ENCODE peak calls at places on chromosomes 12 and 14, in ten cellular contexts. One of them, this sample, is unnamed.

GRCh38 chr12:13463189-13463588 is 266.7 kb downstream of the EMP1 start:
- DNase-seq in NCI-H748 treated with DMSO at 0.1 percent for 48 hours: no peak
- DNase-seq in progenitor cell of endocrine pancreas: no peak
- DNase-seq in DMS 273 treated with DMSO at 0.1 percent for 48 hours: no peak
- DNase-seq in LoVo: no peak
- DNase-seq in endothelial cell: no peak
- DNase-seq in B cell: no peak
- DNase-seq in activated naive CD8-positive, alpha-beta T cell treated with anti-CD3 and anti-CD28 coated beads, Interleukin-2, amount 50 U/mL, for 24 hours: no peak
- DNase-seq in DMS153: no peak
- DNase-seq in naive thymus-derived CD4-positive, alpha-beta T cell: no peak
- DNase-seq in this sample: no peak

GRCh38 chr12:99824900-99825562 is 159.7 kb downstream of the ANKS1B start:
- DNase-seq in NCI-H748 treated with DMSO at 0.1 percent for 48 hours: no peak
- DNase-seq in progenitor cell of endocrine pancreas: no peak
- DNase-seq in DMS 273 treated with DMSO at 0.1 percent for 48 hours: peak; percentile 72
- DNase-seq in LoVo: no peak
- DNase-seq in endothelial cell: no peak
- DNase-seq in B cell: no peak
- DNase-seq in activated naive CD8-positive, alpha-beta T cell treated with anti-CD3 and anti-CD28 coated beads, Interleukin-2, amount 50 U/mL, for 24 hours: no peak
- DNase-seq in DMS153: no peak
- DNase-seq in naive thymus-derived CD4-positive, alpha-beta T cell: no peak
- DNase-seq in this sample: peak; percentile 8

GRCh38 chr12:109771746-109772621 is 58.4 kb downstream of the FAM222A start:
- DNase-seq in NCI-H748 treated with DMSO at 0.1 percent for 48 hours: no peak
- DNase-seq in progenitor cell of endocrine pancreas: no peak
- DNase-seq in DMS 273 treated with DMSO at 0.1 percent for 48 hours: no peak
- DNase-seq in LoVo: no peak
- DNase-seq in endothelial cell: no peak
- DNase-seq in B cell: no peak
- DNase-seq in activated naive CD8-positive, alpha-beta T cell treated with anti-CD3 and anti-CD28 coated beads, Interleukin-2, amount 50 U/mL, for 24 hours: no peak
- DNase-seq in DMS153: no peak
- DNase-seq in naive thymus-derived CD4-positive, alpha-beta T cell: no peak
- DNase-seq in this sample: no peak

GRCh38 chr12:121795029-121795977 is 1.8 kb upstream of the RHOF start:
- DNase-seq in NCI-H748 treated with DMSO at 0.1 percent for 48 hours: peak; percentile 57
- DNase-seq in progenitor cell of endocrine pancreas: peak; percentile 87
- DNase-seq in DMS 273 treated with DMSO at 0.1 percent for 48 hours: no peak
- DNase-seq in LoVo: peak; percentile 80
- DNase-seq in endothelial cell: peak; percentile 87
- DNase-seq in B cell: peak; percentile 85
- DNase-seq in activated naive CD8-positive, alpha-beta T cell treated with anti-CD3 and anti-CD28 coated beads, Interleukin-2, amount 50 U/mL, for 24 hours: peak; percentile 89
- DNase-seq in DMS153: peak; percentile 48
- DNase-seq in naive thymus-derived CD4-positive, alpha-beta T cell: peak; percentile 83
- DNase-seq in this sample: peak; percentile 72

GRCh38 chr14:34554540-34555250 is 15.2 kb upstream of the EAPP start:
- DNase-seq in NCI-H748 treated with DMSO at 0.1 percent for 48 hours: no peak
- DNase-seq in progenitor cell of endocrine pancreas: no peak
- DNase-seq in DMS 273 treated with DMSO at 0.1 percent for 48 hours: no peak
- DNase-seq in LoVo: no peak
- DNase-seq in endothelial cell: no peak
- DNase-seq in B cell: no peak
- DNase-seq in activated naive CD8-positive, alpha-beta T cell treated with anti-CD3 and anti-CD28 coated beads, Interleukin-2, amount 50 U/mL, for 24 hours: no peak
- DNase-seq in DMS153: no peak
- DNase-seq in naive thymus-derived CD4-positive, alpha-beta T cell: no peak
- DNase-seq in this sample: no peak

GRCh38 chr14:95460647-95461478 is 55.6 kb downstream of the SYNE3 start:
- DNase-seq in NCI-H748 treated with DMSO at 0.1 percent for 48 hours: peak; percentile 69
- DNase-seq in progenitor cell of endocrine pancreas: no peak
- DNase-seq in DMS 273 treated with DMSO at 0.1 percent for 48 hours: peak; percentile 40
- DNase-seq in LoVo: peak; percentile 75
- DNase-seq in endothelial cell: peak; percentile 14
- DNase-seq in B cell: no peak
- DNase-seq in activated naive CD8-positive, alpha-beta T cell treated with anti-CD3 and anti-CD28 coated beads, Interleukin-2, amount 50 U/mL, for 24 hours: no peak
- DNase-seq in DMS153: peak; percentile 70
- DNase-seq in naive thymus-derived CD4-positive, alpha-beta T cell: no peak
- DNase-seq in this sample: peak; percentile 60

GRCh38 chr14:103923863-103924262 is 4.4 kb upstream of the TDRD9 start:
- DNase-seq in NCI-H748 treated with DMSO at 0.1 percent for 48 hours: peak; percentile 59
- DNase-seq in progenitor cell of endocrine pancreas: no peak
- DNase-seq in DMS 273 treated with DMSO at 0.1 percent for 48 hours: no peak
- DNase-seq in LoVo: no peak
- DNase-seq in endothelial cell: peak; percentile 81
- DNase-seq in B cell: no peak
- DNase-seq in activated naive CD8-positive, alpha-beta T cell treated with anti-CD3 and anti-CD28 coated beads, Interleukin-2, amount 50 U/mL, for 24 hours: no peak
- DNase-seq in DMS153: no peak
- DNase-seq in naive thymus-derived CD4-positive, alpha-beta T cell: no peak
- DNase-seq in this sample: no peak

GRCh38 chr12:26623136-26623535 is 209.9 kb downstream of the ITPR2 start:
- DNase-seq in NCI-H748 treated with DMSO at 0.1 percent for 48 hours: no peak
- DNase-seq in progenitor cell of endocrine pancreas: no peak
- DNase-seq in DMS 273 treated with DMSO at 0.1 percent for 48 hours: no peak
- DNase-seq in LoVo: no peak
- DNase-seq in endothelial cell: no peak
- DNase-seq in B cell: no peak
- DNase-seq in activated naive CD8-positive, alpha-beta T cell treated with anti-CD3 and anti-CD28 coated beads, Interleukin-2, amount 50 U/mL, for 24 hours: no peak
- DNase-seq in DMS153: no peak
- DNase-seq in naive thymus-derived CD4-positive, alpha-beta T cell: no peak
- DNase-seq in this sample: no peak

GRCh38 chr14:90968025-90968424 is 92.4 kb downstream of the RPS6KA5 start:
- DNase-seq in NCI-H748 treated with DMSO at 0.1 percent for 48 hours: no peak
- DNase-seq in progenitor cell of endocrine pancreas: no peak
- DNase-seq in DMS 273 treated with DMSO at 0.1 percent for 48 hours: no peak
- DNase-seq in LoVo: no peak
- DNase-seq in endothelial cell: no peak
- DNase-seq in B cell: no peak
- DNase-seq in activated naive CD8-positive, alpha-beta T cell treated with anti-CD3 and anti-CD28 coated beads, Interleukin-2, amount 50 U/mL, for 24 hours: no peak
- DNase-seq in DMS153: no peak
- DNase-seq in naive thymus-derived CD4-positive, alpha-beta T cell: no peak
- DNase-seq in this sample: no peak

GRCh38 chr14:67557118-67557517 is 24.0 kb downstream of the PLEKHH1 start:
- DNase-seq in NCI-H748 treated with DMSO at 0.1 percent for 48 hours: no peak
- DNase-seq in progenitor cell of endocrine pancreas: no peak
- DNase-seq in DMS 273 treated with DMSO at 0.1 percent for 48 hours: no peak
- DNase-seq in LoVo: no peak
- DNase-seq in endothelial cell: no peak
- DNase-seq in B cell: no peak
- DNase-seq in activated naive CD8-positive, alpha-beta T cell treated with anti-CD3 and anti-CD28 coated beads, Interleukin-2, amount 50 U/mL, for 24 hours: no peak
- DNase-seq in DMS153: no peak
- DNase-seq in naive thymus-derived CD4-positive, alpha-beta T cell: no peak
- DNase-seq in this sample: no peak

GRCh38 chr12:131007031-131007793 is 53.5 kb downstream of the ADGRD1 start:
- DNase-seq in NCI-H748 treated with DMSO at 0.1 percent for 48 hours: no peak
- DNase-seq in progenitor cell of endocrine pancreas: no peak
- DNase-seq in DMS 273 treated with DMSO at 0.1 percent for 48 hours: no peak
- DNase-seq in LoVo: no peak
- DNase-seq in endothelial cell: no peak
- DNase-seq in B cell: no peak
- DNase-seq in activated naive CD8-positive, alpha-beta T cell treated with anti-CD3 and anti-CD28 coated beads, Interleukin-2, amount 50 U/mL, for 24 hours: no peak
- DNase-seq in DMS153: no peak
- DNase-seq in naive thymus-derived CD4-positive, alpha-beta T cell: no peak
- DNase-seq in this sample: no peak

GRCh38 chr14:54681819-54682261 is 114.9 kb downstream of the SAMD4A start:
- DNase-seq in NCI-H748 treated with DMSO at 0.1 percent for 48 hours: no peak
- DNase-seq in progenitor cell of endocrine pancreas: no peak
- DNase-seq in DMS 273 treated with DMSO at 0.1 percent for 48 hours: no peak
- DNase-seq in LoVo: peak; percentile 42
- DNase-seq in endothelial cell: no peak
- DNase-seq in B cell: no peak
- DNase-seq in activated naive CD8-positive, alpha-beta T cell treated with anti-CD3 and anti-CD28 coated beads, Interleukin-2, amount 50 U/mL, for 24 hours: no peak
- DNase-seq in DMS153: no peak
- DNase-seq in naive thymus-derived CD4-positive, alpha-beta T cell: no peak
- DNase-seq in this sample: no peak

GRCh38 chr12:52236386-52237050 is 3.5 kb downstream of the KRT7 start:
- DNase-seq in NCI-H748 treated with DMSO at 0.1 percent for 48 hours: no peak
- DNase-seq in progenitor cell of endocrine pancreas: no peak
- DNase-seq in DMS 273 treated with DMSO at 0.1 percent for 48 hours: no peak
- DNase-seq in LoVo: no peak
- DNase-seq in endothelial cell: no peak
- DNase-seq in B cell: no peak
- DNase-seq in activated naive CD8-positive, alpha-beta T cell treated with anti-CD3 and anti-CD28 coated beads, Interleukin-2, amount 50 U/mL, for 24 hours: no peak
- DNase-seq in DMS153: no peak
- DNase-seq in naive thymus-derived CD4-positive, alpha-beta T cell: no peak
- DNase-seq in this sample: no peak

GRCh38 chr14:45678163-45678562 is 425.2 kb upstream of the MIS18BP1 start:
- DNase-seq in NCI-H748 treated with DMSO at 0.1 percent for 48 hours: no peak
- DNase-seq in progenitor cell of endocrine pancreas: no peak
- DNase-seq in DMS 273 treated with DMSO at 0.1 percent for 48 hours: no peak
- DNase-seq in LoVo: no peak
- DNase-seq in endothelial cell: no peak
- DNase-seq in B cell: no peak
- DNase-seq in activated naive CD8-positive, alpha-beta T cell treated with anti-CD3 and anti-CD28 coated beads, Interleukin-2, amount 50 U/mL, for 24 hours: no peak
- DNase-seq in DMS153: no peak
- DNase-seq in naive thymus-derived CD4-positive, alpha-beta T cell: no peak
- DNase-seq in this sample: no peak

GRCh38 chr14:76784266-76784874 is 23.1 kb downstream of the VASH1 start:
- DNase-seq in NCI-H748 treated with DMSO at 0.1 percent for 48 hours: no peak
- DNase-seq in progenitor cell of endocrine pancreas: no peak
- DNase-seq in DMS 273 treated with DMSO at 0.1 percent for 48 hours: no peak
- DNase-seq in LoVo: no peak
- DNase-seq in endothelial cell: no peak
- DNase-seq in B cell: no peak
- DNase-seq in activated naive CD8-positive, alpha-beta T cell treated with anti-CD3 and anti-CD28 coated beads, Interleukin-2, amount 50 U/mL, for 24 hours: no peak
- DNase-seq in DMS153: no peak
- DNase-seq in naive thymus-derived CD4-positive, alpha-beta T cell: no peak
- DNase-seq in this sample: no peak

GRCh38 chr12:77914089-77914488 is 83.4 kb downstream of the NAV3 start:
- DNase-seq in NCI-H748 treated with DMSO at 0.1 percent for 48 hours: no peak
- DNase-seq in progenitor cell of endocrine pancreas: no peak
- DNase-seq in DMS 273 treated with DMSO at 0.1 percent for 48 hours: no peak
- DNase-seq in LoVo: no peak
- DNase-seq in endothelial cell: no peak
- DNase-seq in B cell: no peak
- DNase-seq in activated naive CD8-positive, alpha-beta T cell treated with anti-CD3 and anti-CD28 coated beads, Interleukin-2, amount 50 U/mL, for 24 hours: no peak
- DNase-seq in DMS153: peak; percentile 30
- DNase-seq in naive thymus-derived CD4-positive, alpha-beta T cell: no peak
- DNase-seq in this sample: peak; percentile 20

GRCh38 chr12:2160043-2160442 is 107.3 kb downstream of the CACNA1C start:
- DNase-seq in NCI-H748 treated with DMSO at 0.1 percent for 48 hours: peak; percentile 88
- DNase-seq in progenitor cell of endocrine pancreas: no peak
- DNase-seq in DMS 273 treated with DMSO at 0.1 percent for 48 hours: no peak
- DNase-seq in LoVo: no peak
- DNase-seq in endothelial cell: no peak
- DNase-seq in B cell: no peak
- DNase-seq in activated naive CD8-positive, alpha-beta T cell treated with anti-CD3 and anti-CD28 coated beads, Interleukin-2, amount 50 U/mL, for 24 hours: no peak
- DNase-seq in DMS153: peak; percentile 82
- DNase-seq in naive thymus-derived CD4-positive, alpha-beta T cell: no peak
- DNase-seq in this sample: peak; percentile 27